ENCODE peak calls at places on chromosomes 2 and 18, in four cellular contexts. One of them, this sample, is unnamed. For H3K36me3, the result is how much of the 10 kb centered on the place peaks cover.

GRCh38 chr2:43898134-43898957 is 59.6 kb downstream of the ABCG8 start:
- DNase-seq in neuronal stem cell: no peak
- DNase-seq in H1: no peak
- DNase-seq in IMR-90: peak
- DNase-seq in this sample: peak

GRCh38 chr2:223725494-223725893 is 111.9 kb downstream of the AP1S3 start:
- DNase-seq in H1: peak
- DNase-seq in IMR-90: peak
- DNase-seq in neuronal stem cell: peak
- DNase-seq in this sample: peak

GRCh38 chr18:50757358-50757757 is 62.5 kb downstream of the MRO start:
- DNase-seq in H1: peak
- DNase-seq in IMR-90: no peak
- DNase-seq in neuronal stem cell: no peak
- DNase-seq in this sample: no peak

GRCh38 chr2:68027959-68028358 is 34.8 kb downstream of the C1D start:
- DNase-seq in IMR-90: peak
- DNase-seq in neuronal stem cell: no peak
- DNase-seq in H1: no peak
- DNase-seq in this sample: no peak

GRCh38 chr2:111624401-111625156 is 259.4 kb downstream of the ANAPC1 start:
- DNase-seq in H1: no peak
- DNase-seq in IMR-90: peak
- DNase-seq in neuronal stem cell: no peak
- DNase-seq in this sample: peak

GRCh38 chr2:54372361-54372760 is 83.8 kb upstream of the SPTBN1 start:
- DNase-seq in IMR-90: no peak
- DNase-seq in H1: no peak
- DNase-seq in neuronal stem cell: no peak
- DNase-seq in this sample: no peak

GRCh38 chr18:51212606-51213005 is 15.1 kb upstream of the MEX3C start:
- DNase-seq in H1: no peak
- DNase-seq in IMR-90: no peak
- DNase-seq in neuronal stem cell: no peak
- DNase-seq in this sample: no peak

GRCh38 chr18:25136416-25137132 is 215.4 kb downstream of the ZNF521 start:
- DNase-seq in H1: no peak
- DNase-seq in IMR-90: no peak
- DNase-seq in neuronal stem cell: no peak
- DNase-seq in this sample: peak

GRCh38 chr2:84424152-84424551 is 34.9 kb downstream of the SUCLG1 start:
- DNase-seq in IMR-90: peak
- DNase-seq in H1: no peak
- DNase-seq in neuronal stem cell: no peak
- DNase-seq in this sample: peak

GRCh38 chr2:15069149-15069548 is 436.6 kb downstream of the LRATD1 start:
- DNase-seq in IMR-90: peak
- DNase-seq in H1: no peak
- DNase-seq in neuronal stem cell: no peak
- DNase-seq in this sample: no peak

GRCh38 chr2:81658227-81658626 is 1353.7 kb upstream of the LRRTM1 start:
- DNase-seq in neuronal stem cell: no peak
- DNase-seq in H1: no peak
- DNase-seq in IMR-90: peak
- DNase-seq in this sample: no peak

GRCh38 chr2:120979398-120979797 is 243.7 kb downstream of the GLI2 start:
- DNase-seq in neuronal stem cell: no peak
- DNase-seq in H1: no peak
- DNase-seq in IMR-90: no peak
- DNase-seq in this sample: no peak

GRCh38 chr18:51425889-51426288 is 228.4 kb upstream of the MEX3C start:
- DNase-seq in H1: no peak
- DNase-seq in IMR-90: no peak
- DNase-seq in neuronal stem cell: no peak
- DNase-seq in this sample: peak

GRCh38 chr2:10538224-10538894 is 90.2 kb upstream of the ODC1 start:
- DNase-seq in IMR-90: peak
- DNase-seq in neuronal stem cell: no peak
- DNase-seq in H1: no peak
- DNase-seq in this sample: peak

GRCh38 chr2:143675006-143675405 is 545.8 kb downstream of the ARHGAP15 start:
- DNase-seq in H1: no peak
- DNase-seq in neuronal stem cell: no peak
- DNase-seq in IMR-90: no peak
- DNase-seq in this sample: no peak

GRCh38 chr18:12726774-12727550 is 24.1 kb downstream of the PSMG2 start:
- DNase-seq in IMR-90: peak
- DNase-seq in H1: peak
- DNase-seq in neuronal stem cell: peak
- DNase-seq in this sample: peak

GRCh38 chr2:227608469-227609338 is 5.9 kb downstream of the SCYGR3 start:
- DNase-seq in neuronal stem cell: no peak
- DNase-seq in H1: no peak
- DNase-seq in IMR-90: no peak
- DNase-seq in this sample: no peak

GRCh38 chr2:236672606-236673005 is 103.0 kb downstream of the ACKR3 start:
- DNase-seq in neuronal stem cell: no peak
- DNase-seq in H1: peak
- DNase-seq in IMR-90: no peak
- DNase-seq in this sample: no peak

GRCh38 chr18:26865557-26865956 is at the start of gene AQP4:
- DNase-seq in neuronal stem cell: no peak
- DNase-seq in H1: no peak
- DNase-seq in IMR-90: no peak
- DNase-seq in this sample: no peak

GRCh38 chr18:12307251-12307736 is 747 bp upstream of the TUBB6 start:
- DNase-seq in H1: no peak
- DNase-seq in neuronal stem cell: peak
- DNase-seq in IMR-90: peak
- DNase-seq in this sample: peak

GRCh38 chr2:2582998-2583545 is 252.0 kb upstream of the MYT1L start:
- DNase-seq in IMR-90: no peak
- DNase-seq in neuronal stem cell: no peak
- DNase-seq in H1: peak
- DNase-seq in this sample: no peak

GRCh38 chr18:55265130-55265675 is 305.9 kb upstream of the CCDC68 start:
- DNase-seq in H1: no peak
- DNase-seq in IMR-90: no peak
- DNase-seq in neuronal stem cell: no peak
- DNase-seq in this sample: no peak

GRCh38 chr2:162490052-162490717 is 146.3 kb downstream of the GCA start:
- DNase-seq in neuronal stem cell: no peak
- DNase-seq in IMR-90: peak
- DNase-seq in H1: no peak
- DNase-seq in this sample: no peak

GRCh38 chr2:120732506-120733237 is 3.0 kb upstream of the GLI2 start:
- DNase-seq in IMR-90: no peak
- DNase-seq in neuronal stem cell: no peak
- DNase-seq in H1: no peak
- DNase-seq in this sample: no peak

GRCh38 chr2:86746903-86747302 is 26.8 kb downstream of the RMND5A start:
- DNase-seq in neuronal stem cell: no peak
- DNase-seq in IMR-90: no peak
- DNase-seq in H1: no peak
- DNase-seq in this sample: no peak

GRCh38 chr2:42793314-42794270 is 1.2 kb upstream of the HAAO start:
- DNase-seq in H1: no peak
- DNase-seq in neuronal stem cell: peak
- DNase-seq in IMR-90: no peak
- DNase-seq in this sample: peak

GRCh38 chr2:199797431-199797830 is 53.6 kb downstream of the FTCDNL1 start:
- DNase-seq in neuronal stem cell: no peak
- DNase-seq in IMR-90: no peak
- DNase-seq in H1: no peak
- DNase-seq in this sample: no peak

GRCh38 chr2:241900251-241901017 is 30.9 kb downstream of the RTP5 start:
- DNase-seq in neuronal stem cell: no peak
- DNase-seq in IMR-90: no peak
- DNase-seq in H1: peak
- DNase-seq in this sample: no peak

GRCh38 chr18:26656944-26657536 is 108.7 kb upstream of the KCTD1 start:
- DNase-seq in IMR-90: peak
- DNase-seq in neuronal stem cell: peak
- DNase-seq in H1: peak
- DNase-seq in this sample: peak

GRCh38 chr2:13067508-13067907 is 350.8 kb downstream of the TRIB2 start:
- DNase-seq in H1: no peak
- DNase-seq in IMR-90: no peak
- DNase-seq in neuronal stem cell: no peak
- DNase-seq in this sample: no peak

GRCh38 chr2:224711381-224711780 is 4.8 kb downstream of the CCDC195 start:
- DNase-seq in neuronal stem cell: no peak
- DNase-seq in IMR-90: no peak
- DNase-seq in H1: no peak
- DNase-seq in this sample: no peak

GRCh38 chr2:31347788-31348187 is 66.8 kb downstream of the XDH start:
- DNase-seq in H1: no peak
- DNase-seq in IMR-90: peak
- DNase-seq in neuronal stem cell: peak
- DNase-seq in this sample: no peak

GRCh38 chr18:48959921-48960920 is 9.5 kb upstream of the SMAD7 start:
- DNase-seq in IMR-90: peak
- DNase-seq in neuronal stem cell: no peak
- DNase-seq in H1: no peak
- DNase-seq in this sample: peak

GRCh38 chr18:24731981-24732380 is 271.5 kb downstream of the HRH4 start:
- DNase-seq in H1: no peak
- DNase-seq in neuronal stem cell: no peak
- DNase-seq in IMR-90: peak
- DNase-seq in this sample: no peak

GRCh38 chr2:167134381-167135072 is 246.2 kb downstream of the XIRP2 start:
- DNase-seq in IMR-90: peak
- DNase-seq in H1: no peak
- DNase-seq in neuronal stem cell: no peak
- DNase-seq in this sample: peak

GRCh38 chr2:9844581-9844980 is 1.3 kb downstream of the TAF1B start:
- DNase-seq in neuronal stem cell: no peak
- DNase-seq in H1: no peak
- DNase-seq in IMR-90: peak
- DNase-seq in this sample: peak

GRCh38 chr2:127512362-127512761 is 13.9 kb downstream of the IWS1 start:
- DNase-seq in H1: no peak
- DNase-seq in neuronal stem cell: no peak
- DNase-seq in IMR-90: no peak
- DNase-seq in this sample: no peak

GRCh38 chr2:127514485-127514884 is 11.8 kb downstream of the IWS1 start:
- DNase-seq in IMR-90: no peak
- DNase-seq in neuronal stem cell: no peak
- DNase-seq in H1: no peak
- DNase-seq in this sample: no peak

GRCh38 chr2:127515383-127515915 is 10.8 kb downstream of the IWS1 start:
- DNase-seq in neuronal stem cell: no peak
- DNase-seq in H1: no peak
- DNase-seq in IMR-90: no peak
- DNase-seq in this sample: no peak

GRCh38 chr2:127516031-127516430 is 10.3 kb downstream of the IWS1 start:
- DNase-seq in H1: no peak
- DNase-seq in IMR-90: peak
- DNase-seq in neuronal stem cell: no peak
- DNase-seq in this sample: no peak

GRCh38 chr2:127514076-127514475 is 12.2 kb downstream of the IWS1 start:
- DNase-seq in neuronal stem cell: no peak
- DNase-seq in H1: no peak
- DNase-seq in IMR-90: no peak
- DNase-seq in this sample: no peak
- H3K36me3 ChIP-seq in neuronal stem cell: half or more
- H3K36me3 ChIP-seq in H1: under half
- H3K36me3 ChIP-seq in IMR-90: under half
- H3K36me3 ChIP-seq in this sample: under half

DNA sequence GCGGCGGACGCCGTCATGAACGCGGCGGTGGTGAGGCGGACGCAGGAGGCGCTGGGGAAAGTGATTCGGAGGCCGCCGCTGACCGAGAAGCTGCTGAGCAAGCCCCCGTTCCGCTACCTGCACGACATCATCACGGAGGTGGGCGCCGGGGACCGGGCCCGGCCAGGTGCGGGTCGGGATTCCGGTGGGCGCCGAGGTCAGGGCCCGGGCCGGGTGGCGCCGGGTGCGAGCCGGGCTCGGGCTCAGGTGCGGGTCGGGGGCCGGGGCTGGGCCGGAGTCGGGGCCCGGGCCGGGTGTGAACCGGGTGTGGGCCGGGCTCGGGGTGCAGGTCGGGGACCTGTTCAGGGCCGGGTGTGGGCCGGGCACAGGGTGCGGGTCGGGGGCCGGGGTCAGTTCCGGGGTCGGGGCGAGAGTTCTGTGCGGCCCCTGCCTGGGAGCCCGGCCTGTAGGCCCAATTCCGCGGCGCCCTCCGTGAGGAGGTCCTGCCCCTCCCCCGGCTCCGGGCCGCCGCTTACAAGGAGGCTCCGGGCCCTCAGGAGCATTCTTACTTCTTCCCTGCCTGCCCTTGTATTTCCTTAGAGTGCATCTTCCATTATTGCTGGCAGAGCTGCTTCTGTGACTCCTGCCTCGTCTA is 447 bp downstream of the TRAF3IP1 start:
- DNase-seq in neuronal stem cell: no peak
- DNase-seq in IMR-90: peak
- DNase-seq in H1: peak
- DNase-seq in this sample: peak
- H3K14ac ChIP-seq in neuronal stem cell: no peak
- H3K14ac ChIP-seq in IMR-90: peak
- H3K14ac ChIP-seq in H1: no peak
- H3K14ac ChIP-seq in this sample: peak

GRCh38 chr2:191038241-191038725 is 24.3 kb upstream of the STAT1 start:
- DNase-seq in IMR-90: peak
- DNase-seq in neuronal stem cell: no peak
- DNase-seq in H1: no peak
- DNase-seq in this sample: peak
- H2BK15ac ChIP-seq in IMR-90: peak
- H2BK15ac ChIP-seq in neuronal stem cell: no peak
- H2BK15ac ChIP-seq in H1: no peak
- H2BK15ac ChIP-seq in this sample: no peak

GRCh38 chr2:23862716-23863426 is 64.1 kb downstream of the ATAD2B start:
- DNase-seq in H1: no peak
- DNase-seq in neuronal stem cell: no peak
- DNase-seq in IMR-90: no peak
- DNase-seq in this sample: no peak

GRCh38 chr2:23861952-23862351 is 65.0 kb downstream of the ATAD2B start:
- DNase-seq in IMR-90: no peak
- DNase-seq in neuronal stem cell: no peak
- DNase-seq in H1: no peak
- DNase-seq in this sample: no peak

GRCh38 chr2:23871206-23871605 is 55.7 kb downstream of the ATAD2B start:
- DNase-seq in IMR-90: no peak
- DNase-seq in neuronal stem cell: no peak
- DNase-seq in H1: no peak
- DNase-seq in this sample: no peak

DNA sequence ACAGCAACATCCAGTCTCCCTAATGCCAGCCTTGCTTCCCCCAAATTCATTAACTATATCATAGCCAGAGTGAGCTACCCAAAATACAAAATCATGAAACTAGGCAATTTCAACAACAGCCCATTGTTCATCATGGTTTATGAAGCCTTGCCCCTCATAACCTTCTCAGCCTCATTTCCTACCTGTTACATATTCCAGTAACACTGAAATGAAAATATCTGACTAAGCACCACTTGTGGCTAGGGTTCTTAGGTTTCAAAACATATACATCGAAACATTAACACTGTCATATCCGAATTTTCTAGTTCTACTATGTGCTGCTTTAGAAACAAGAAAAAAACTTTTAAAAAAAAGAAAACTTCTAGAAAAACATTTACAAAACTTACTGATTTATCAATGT is 59.5 kb downstream of the ATAD2B start:
- DNase-seq in neuronal stem cell: no peak
- DNase-seq in IMR-90: no peak
- DNase-seq in H1: no peak
- DNase-seq in this sample: no peak
- H3K36me3 ChIP-seq in neuronal stem cell: half or more
- H3K36me3 ChIP-seq in IMR-90: under half
- H3K36me3 ChIP-seq in H1: under half
- H3K36me3 ChIP-seq in this sample: half or more